ENCODE peak calls at places on chromosomes 16 and 17, in six cellular contexts. One of them, this sample, is unnamed.

GRCh38 chr17:63309021-63309420 is 137.1 kb downstream of the CYB561 start:
- DNase-seq in left cardiac atrium: no peak
- DNase-seq in effector CD4-positive, alpha-beta T cell: no peak
- DNase-seq in NCI-H1048: no peak
- DNase-seq in sigmoid colon: no peak
- DNase-seq in HFFc6: peak; percentile 17
- DNase-seq in this sample: no peak

GRCh38 chr17:69853533-69854262 is 221.3 kb upstream of the KCNJ16 start:
- DNase-seq in left cardiac atrium: no peak
- DNase-seq in effector CD4-positive, alpha-beta T cell: no peak
- DNase-seq in NCI-H1048: no peak
- DNase-seq in sigmoid colon: no peak
- DNase-seq in HFFc6: no peak
- DNase-seq in this sample: no peak

GRCh38 chr17:46770818-46771600 is 47.5 kb downstream of the WNT3 start:
- DNase-seq in left cardiac atrium: peak; percentile 48
- DNase-seq in effector CD4-positive, alpha-beta T cell: no peak
- DNase-seq in NCI-H1048: no peak
- DNase-seq in sigmoid colon: no peak
- DNase-seq in HFFc6: peak; percentile 45
- DNase-seq in this sample: no peak

GRCh38 chr17:81428945-81429344 is 33.7 kb downstream of the BAHCC1 start:
- DNase-seq in left cardiac atrium: no peak
- DNase-seq in effector CD4-positive, alpha-beta T cell: no peak
- DNase-seq in NCI-H1048: no peak
- DNase-seq in sigmoid colon: no peak
- DNase-seq in HFFc6: no peak
- DNase-seq in this sample: no peak

GRCh38 chr16:56193951-56194726 is 2.9 kb downstream of the GNAO1 start:
- DNase-seq in left cardiac atrium: peak; percentile 90
- DNase-seq in effector CD4-positive, alpha-beta T cell: peak; percentile 47
- DNase-seq in NCI-H1048: no peak
- DNase-seq in sigmoid colon: peak; percentile 94
- DNase-seq in HFFc6: peak; percentile 18
- DNase-seq in this sample: peak; percentile 71

GRCh38 chr17:29591737-29592624 is 951 bp upstream of the ANKRD13B start:
- DNase-seq in left cardiac atrium: peak; percentile 91
- DNase-seq in effector CD4-positive, alpha-beta T cell: peak; percentile 72
- DNase-seq in NCI-H1048: peak; percentile 71
- DNase-seq in sigmoid colon: peak; percentile 93
- DNase-seq in HFFc6: peak; percentile 50
- DNase-seq in this sample: no peak

GRCh38 chr16:2960183-2961010 is 3.7 kb upstream of the KREMEN2 start:
- DNase-seq in left cardiac atrium: no peak
- DNase-seq in effector CD4-positive, alpha-beta T cell: no peak
- DNase-seq in NCI-H1048: no peak
- DNase-seq in sigmoid colon: no peak
- DNase-seq in HFFc6: no peak
- DNase-seq in this sample: no peak

GRCh38 chr17:16980813-16981731 is 9.2 kb upstream of the TNFRSF13B start:
- DNase-seq in left cardiac atrium: no peak
- DNase-seq in effector CD4-positive, alpha-beta T cell: no peak
- DNase-seq in NCI-H1048: no peak
- DNase-seq in sigmoid colon: no peak
- DNase-seq in HFFc6: no peak
- DNase-seq in this sample: no peak

GRCh38 chr16:87822002-87822390 is 47.3 kb downstream of the SLC7A5 start:
- DNase-seq in left cardiac atrium: no peak
- DNase-seq in effector CD4-positive, alpha-beta T cell: no peak
- DNase-seq in NCI-H1048: no peak
- DNase-seq in sigmoid colon: no peak
- DNase-seq in HFFc6: no peak
- DNase-seq in this sample: no peak

GRCh38 chr16:11482946-11483748 is 103.6 kb downstream of the LITAF start:
- DNase-seq in left cardiac atrium: no peak
- DNase-seq in effector CD4-positive, alpha-beta T cell: no peak
- DNase-seq in NCI-H1048: no peak
- DNase-seq in sigmoid colon: no peak
- DNase-seq in HFFc6: no peak
- DNase-seq in this sample: no peak

GRCh38 chr16:10827691-10828341 is 9.2 kb upstream of the TVP23A start:
- DNase-seq in left cardiac atrium: peak; percentile 86
- DNase-seq in effector CD4-positive, alpha-beta T cell: no peak
- DNase-seq in NCI-H1048: no peak
- DNase-seq in sigmoid colon: peak; percentile 91
- DNase-seq in HFFc6: peak; percentile 73
- DNase-seq in this sample: no peak

GRCh38 chr16:85554114-85554790 is 58.9 kb upstream of the GSE1 start:
- DNase-seq in left cardiac atrium: peak; percentile 70
- DNase-seq in effector CD4-positive, alpha-beta T cell: peak; percentile 62
- DNase-seq in NCI-H1048: no peak
- DNase-seq in sigmoid colon: peak; percentile 88
- DNase-seq in HFFc6: peak; percentile 71
- DNase-seq in this sample: peak; percentile 15

GRCh38 chr16:57202095-57202886 is 16.2 kb downstream of the RSPRY1 start:
- DNase-seq in left cardiac atrium: no peak
- DNase-seq in effector CD4-positive, alpha-beta T cell: no peak
- DNase-seq in NCI-H1048: no peak
- DNase-seq in sigmoid colon: no peak
- DNase-seq in HFFc6: no peak
- DNase-seq in this sample: no peak

GRCh38 chr17:81291662-81292061 is 3.4 kb downstream of the SLC38A10 start:
- DNase-seq in left cardiac atrium: peak; percentile 77
- DNase-seq in effector CD4-positive, alpha-beta T cell: peak; percentile 58
- DNase-seq in NCI-H1048: no peak
- DNase-seq in sigmoid colon: peak; percentile 85
- DNase-seq in HFFc6: no peak
- DNase-seq in this sample: no peak

GRCh38 chr16:28063611-28064061 is at the start of gene GSG1L:
- DNase-seq in left cardiac atrium: no peak
- DNase-seq in effector CD4-positive, alpha-beta T cell: no peak
- DNase-seq in NCI-H1048: no peak
- DNase-seq in sigmoid colon: no peak
- DNase-seq in HFFc6: no peak
- DNase-seq in this sample: no peak

GRCh38 chr17:79305831-79306687 is 231.4 kb downstream of the ENGASE start:
- DNase-seq in left cardiac atrium: peak; percentile 35
- DNase-seq in effector CD4-positive, alpha-beta T cell: no peak
- DNase-seq in NCI-H1048: no peak
- DNase-seq in sigmoid colon: no peak
- DNase-seq in HFFc6: no peak
- DNase-seq in this sample: peak; percentile 46